ENCODE peak calls at places on chromosomes 12 and 14, in ten cellular contexts. One of them, this sample, is unnamed.

GRCh38 chr12:66107451-66107915 is 23.1 kb downstream of the LLPH start:
- DNase-seq in body of pancreas: peak
- DNase-seq in AG09309: peak
- DNase-seq in AG10803: peak
- DNase-seq in Caco-2: peak
- DNase-seq in H1: peak
- DNase-seq in HL-60: peak
- DNase-seq in PC-3: peak
- DNase-seq in tibial nerve: peak
- DNase-seq in fibroblast of lung: peak
- DNase-seq in this sample: peak

GRCh38 chr14:72863216-72864006 is 30.5 kb downstream of the DPF3 start:
- DNase-seq in body of pancreas: no peak
- DNase-seq in AG09309: peak
- DNase-seq in AG10803: peak
- DNase-seq in Caco-2: no peak
- DNase-seq in H1: no peak
- DNase-seq in HL-60: no peak
- DNase-seq in PC-3: no peak
- DNase-seq in tibial nerve: no peak
- DNase-seq in fibroblast of lung: no peak
- DNase-seq in this sample: no peak

GRCh38 chr12:112848972-112849371 is 57.4 kb downstream of the RPH3A start:
- DNase-seq in body of pancreas: no peak
- DNase-seq in AG09309: no peak
- DNase-seq in AG10803: no peak
- DNase-seq in Caco-2: no peak
- DNase-seq in H1: no peak
- DNase-seq in HL-60: no peak
- DNase-seq in PC-3: no peak
- DNase-seq in tibial nerve: no peak
- DNase-seq in fibroblast of lung: no peak
- DNase-seq in this sample: no peak

GRCh38 chr12:110223777-110224378 is 57.2 kb upstream of the ATP2A2 start:
- DNase-seq in body of pancreas: no peak
- DNase-seq in AG09309: no peak
- DNase-seq in AG10803: no peak
- DNase-seq in Caco-2: no peak
- DNase-seq in H1: no peak
- DNase-seq in HL-60: no peak
- DNase-seq in PC-3: peak
- DNase-seq in tibial nerve: no peak
- DNase-seq in fibroblast of lung: no peak
- DNase-seq in this sample: no peak

GRCh38 chr14:89792489-89793366 is 161.8 kb downstream of the EFCAB11 start:
- DNase-seq in body of pancreas: peak
- DNase-seq in AG09309: no peak
- DNase-seq in AG10803: peak
- DNase-seq in Caco-2: no peak
- DNase-seq in H1: no peak
- DNase-seq in HL-60: no peak
- DNase-seq in PC-3: no peak
- DNase-seq in tibial nerve: peak
- DNase-seq in fibroblast of lung: peak
- DNase-seq in this sample: peak

GRCh38 chr12:116508145-116509121 is 50.7 kb upstream of the MAP1LC3B2 start:
- DNase-seq in body of pancreas: no peak
- DNase-seq in AG09309: no peak
- DNase-seq in AG10803: no peak
- DNase-seq in Caco-2: peak
- DNase-seq in H1: no peak
- DNase-seq in HL-60: no peak
- DNase-seq in PC-3: peak
- DNase-seq in tibial nerve: no peak
- DNase-seq in fibroblast of lung: peak
- DNase-seq in this sample: no peak

GRCh38 chr14:92952497-92953298 is 29.7 kb downstream of the CHGA start:
- DNase-seq in body of pancreas: no peak
- DNase-seq in AG09309: no peak
- DNase-seq in AG10803: no peak
- DNase-seq in Caco-2: no peak
- DNase-seq in H1: no peak
- DNase-seq in HL-60: no peak
- DNase-seq in PC-3: no peak
- DNase-seq in tibial nerve: no peak
- DNase-seq in fibroblast of lung: no peak
- DNase-seq in this sample: no peak

GRCh38 chr12:32734952-32735351 is 20.7 kb downstream of the YARS2 start:
- DNase-seq in body of pancreas: no peak
- DNase-seq in AG09309: no peak
- DNase-seq in AG10803: no peak
- DNase-seq in Caco-2: no peak
- DNase-seq in H1: no peak
- DNase-seq in HL-60: no peak
- DNase-seq in PC-3: no peak
- DNase-seq in tibial nerve: no peak
- DNase-seq in fibroblast of lung: no peak
- DNase-seq in this sample: no peak

GRCh38 chr12:57031789-57032188 is 15.5 kb upstream of the TAC3 start:
- DNase-seq in body of pancreas: no peak
- DNase-seq in AG09309: no peak
- DNase-seq in AG10803: no peak
- DNase-seq in Caco-2: no peak
- DNase-seq in H1: no peak
- DNase-seq in HL-60: no peak
- DNase-seq in PC-3: no peak
- DNase-seq in tibial nerve: no peak
- DNase-seq in fibroblast of lung: no peak
- DNase-seq in this sample: no peak

GRCh38 chr12:57033428-57033827 is 16.5 kb downstream of the MYO1A start:
- DNase-seq in body of pancreas: no peak
- DNase-seq in AG09309: no peak
- DNase-seq in AG10803: no peak
- DNase-seq in Caco-2: no peak
- DNase-seq in H1: no peak
- DNase-seq in HL-60: no peak
- DNase-seq in PC-3: peak
- DNase-seq in tibial nerve: no peak
- DNase-seq in fibroblast of lung: no peak
- DNase-seq in this sample: no peak

GRCh38 chr12:57027011-57027804 is 10.9 kb upstream of the TAC3 start:
- DNase-seq in body of pancreas: no peak
- DNase-seq in AG09309: no peak
- DNase-seq in AG10803: no peak
- DNase-seq in Caco-2: no peak
- DNase-seq in H1: no peak
- DNase-seq in HL-60: no peak
- DNase-seq in PC-3: no peak
- DNase-seq in tibial nerve: no peak
- DNase-seq in fibroblast of lung: no peak
- DNase-seq in this sample: no peak

GRCh38 chr12:57027805-57028153 is 11.4 kb upstream of the TAC3 start:
- DNase-seq in body of pancreas: no peak
- DNase-seq in AG09309: no peak
- DNase-seq in AG10803: no peak
- DNase-seq in Caco-2: no peak
- DNase-seq in H1: no peak
- DNase-seq in HL-60: no peak
- DNase-seq in PC-3: no peak
- DNase-seq in tibial nerve: no peak
- DNase-seq in fibroblast of lung: no peak
- DNase-seq in this sample: no peak

DNA sequence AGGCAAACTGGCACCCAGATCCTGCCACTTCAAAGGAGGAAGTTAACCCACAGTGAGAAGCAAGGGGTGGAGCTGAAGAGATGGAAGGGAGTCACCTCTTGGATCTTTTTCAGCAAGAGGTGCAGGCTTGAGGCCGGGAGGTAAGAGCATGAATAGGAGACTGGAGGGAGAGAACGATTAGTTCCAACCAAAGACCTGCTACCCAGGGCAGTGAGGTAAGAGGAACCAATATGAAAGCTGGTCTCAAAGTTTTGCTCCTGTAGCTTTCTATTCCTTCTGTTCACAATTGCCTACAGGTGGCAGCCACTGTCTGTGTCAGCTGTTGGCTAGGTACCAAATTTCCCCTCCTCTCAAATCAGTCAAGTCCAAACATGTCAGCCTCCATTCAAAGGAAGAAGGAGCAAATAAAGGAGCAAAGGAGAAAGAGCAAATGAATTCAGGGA is 14.9 kb upstream of the TAC3 start:
- DNase-seq in body of pancreas: no peak
- DNase-seq in AG09309: no peak
- DNase-seq in AG10803: no peak
- DNase-seq in Caco-2: no peak
- DNase-seq in H1: no peak
- DNase-seq in HL-60: no peak
- DNase-seq in PC-3: no peak
- DNase-seq in tibial nerve: no peak
- DNase-seq in fibroblast of lung: no peak
- DNase-seq in this sample: peak
- TF ChIP-seq CTCF in body of pancreas: no peak
- TF ChIP-seq CTCF in AG09309: no peak
- TF ChIP-seq CTCF in AG10803: no peak
- TF ChIP-seq CTCF in Caco-2: no peak
- TF ChIP-seq CTCF in H1: no peak
- TF ChIP-seq CTCF in HL-60: no peak
- TF ChIP-seq CTCF in PC-3: peak
- TF ChIP-seq CTCF in tibial nerve: no peak
- TF ChIP-seq CTCF in fibroblast of lung: no peak
- TF ChIP-seq CTCF in this sample: no peak

GRCh38 chr14:39229601-39230110 is 4.1 kb upstream of the MIA2 start:
- DNase-seq in body of pancreas: no peak
- DNase-seq in AG09309: no peak
- DNase-seq in AG10803: no peak
- DNase-seq in Caco-2: no peak
- DNase-seq in H1: no peak
- DNase-seq in HL-60: no peak
- DNase-seq in PC-3: no peak
- DNase-seq in tibial nerve: no peak
- DNase-seq in fibroblast of lung: no peak
- DNase-seq in this sample: no peak

GRCh38 chr14:39229222-39229543 is 4.5 kb upstream of the MIA2 start:
- DNase-seq in body of pancreas: no peak
- DNase-seq in AG09309: no peak
- DNase-seq in AG10803: peak
- DNase-seq in Caco-2: no peak
- DNase-seq in H1: no peak
- DNase-seq in HL-60: no peak
- DNase-seq in PC-3: no peak
- DNase-seq in tibial nerve: no peak
- DNase-seq in fibroblast of lung: no peak
- DNase-seq in this sample: no peak

GRCh38 chr14:39230416-39230815 is 3.3 kb upstream of the MIA2 start:
- DNase-seq in body of pancreas: no peak
- DNase-seq in AG09309: no peak
- DNase-seq in AG10803: peak
- DNase-seq in Caco-2: no peak
- DNase-seq in H1: no peak
- DNase-seq in HL-60: no peak
- DNase-seq in PC-3: no peak
- DNase-seq in tibial nerve: no peak
- DNase-seq in fibroblast of lung: peak
- DNase-seq in this sample: no peak

GRCh38 chr14:39233680-39234326 is at the start of gene MIA2:
- DNase-seq in body of pancreas: no peak
- DNase-seq in AG09309: no peak
- DNase-seq in AG10803: no peak
- DNase-seq in Caco-2: peak
- DNase-seq in H1: no peak
- DNase-seq in HL-60: no peak
- DNase-seq in PC-3: no peak
- DNase-seq in tibial nerve: no peak
- DNase-seq in fibroblast of lung: no peak
- DNase-seq in this sample: no peak

DNA sequence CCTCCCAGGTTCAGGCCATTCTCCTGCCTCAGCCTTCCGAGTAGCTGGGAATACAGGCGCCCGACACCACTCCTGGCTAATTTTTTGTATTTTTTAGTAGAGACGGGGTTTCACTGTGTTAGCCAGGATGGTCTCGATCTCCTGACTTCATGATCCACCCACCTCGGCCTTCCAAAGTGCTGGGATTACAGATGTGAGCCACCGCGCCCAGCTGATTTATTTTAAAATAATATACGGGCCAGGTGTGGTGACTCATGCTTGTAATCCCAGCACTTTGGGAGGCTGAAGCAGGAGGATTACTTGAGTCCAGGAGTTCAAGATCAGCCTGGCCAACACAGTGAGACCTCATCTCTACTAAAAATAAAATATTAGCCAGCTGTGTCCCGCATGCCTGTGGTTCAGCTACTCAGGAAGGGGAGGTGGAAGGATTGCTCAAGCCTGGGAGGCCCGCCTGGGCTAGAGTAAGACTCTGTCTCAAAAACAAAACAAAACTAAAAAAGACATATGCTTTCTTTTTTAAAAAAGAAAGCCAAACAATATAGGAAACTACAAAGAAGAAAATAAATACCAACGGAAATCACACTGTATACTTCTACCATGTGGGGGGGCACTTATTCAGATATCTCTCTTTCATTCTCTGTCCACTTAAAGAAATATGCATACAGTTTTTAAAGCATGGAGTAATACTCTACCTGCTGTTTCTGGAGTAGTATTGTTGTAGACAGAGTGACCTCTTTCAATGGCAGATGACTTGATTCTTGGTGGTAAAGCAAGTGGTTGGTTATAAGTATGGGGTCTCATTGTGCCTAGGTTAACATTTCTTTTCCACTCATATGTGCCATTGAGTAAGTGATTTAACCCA is 930 bp upstream of the MIA2 start:
- DNase-seq in body of pancreas: peak
- DNase-seq in AG09309: peak
- DNase-seq in AG10803: peak
- DNase-seq in Caco-2: no peak
- DNase-seq in H1: no peak
- DNase-seq in HL-60: no peak
- DNase-seq in PC-3: no peak
- DNase-seq in tibial nerve: no peak
- DNase-seq in fibroblast of lung: peak
- DNase-seq in this sample: no peak
- H3K4me3 ChIP-seq in body of pancreas: no peak
- H3K4me3 ChIP-seq in AG09309: no peak
- H3K4me3 ChIP-seq in AG10803: no peak
- H3K4me3 ChIP-seq in Caco-2: no peak
- H3K4me3 ChIP-seq in H1: no peak
- H3K4me3 ChIP-seq in HL-60: no peak
- H3K4me3 ChIP-seq in PC-3: no peak
- H3K4me3 ChIP-seq in tibial nerve: no peak
- H3K4me3 ChIP-seq in fibroblast of lung: no peak
- H3K4me3 ChIP-seq in this sample: no peak

GRCh38 chr14:64475585-64476273 is 10.4 kb downstream of the AKAP5 start:
- DNase-seq in body of pancreas: no peak
- DNase-seq in AG09309: no peak
- DNase-seq in AG10803: no peak
- DNase-seq in Caco-2: no peak
- DNase-seq in H1: no peak
- DNase-seq in HL-60: no peak
- DNase-seq in PC-3: no peak
- DNase-seq in tibial nerve: no peak
- DNase-seq in fibroblast of lung: no peak
- DNase-seq in this sample: no peak

GRCh38 chr14:64474698-64475097 is 9.4 kb downstream of the AKAP5 start:
- DNase-seq in body of pancreas: no peak
- DNase-seq in AG09309: no peak
- DNase-seq in AG10803: no peak
- DNase-seq in Caco-2: no peak
- DNase-seq in H1: no peak
- DNase-seq in HL-60: no peak
- DNase-seq in PC-3: no peak
- DNase-seq in tibial nerve: no peak
- DNase-seq in fibroblast of lung: no peak
- DNase-seq in this sample: no peak

GRCh38 chr14:64476438-64476837 is 11.1 kb downstream of the AKAP5 start:
- DNase-seq in body of pancreas: no peak
- DNase-seq in AG09309: no peak
- DNase-seq in AG10803: no peak
- DNase-seq in Caco-2: no peak
- DNase-seq in H1: no peak
- DNase-seq in HL-60: no peak
- DNase-seq in PC-3: no peak
- DNase-seq in tibial nerve: no peak
- DNase-seq in fibroblast of lung: no peak
- DNase-seq in this sample: no peak

GRCh38 chr14:64474041-64474440 is 8.7 kb downstream of the AKAP5 start:
- DNase-seq in body of pancreas: no peak
- DNase-seq in AG09309: no peak
- DNase-seq in AG10803: no peak
- DNase-seq in Caco-2: no peak
- DNase-seq in H1: no peak
- DNase-seq in HL-60: no peak
- DNase-seq in PC-3: no peak
- DNase-seq in tibial nerve: no peak
- DNase-seq in fibroblast of lung: no peak
- DNase-seq in this sample: no peak

GRCh38 chr14:64478634-64479250 is 13.4 kb downstream of the AKAP5 start:
- DNase-seq in body of pancreas: no peak
- DNase-seq in AG09309: no peak
- DNase-seq in AG10803: peak
- DNase-seq in Caco-2: no peak
- DNase-seq in H1: no peak
- DNase-seq in HL-60: no peak
- DNase-seq in PC-3: peak
- DNase-seq in tibial nerve: no peak
- DNase-seq in fibroblast of lung: peak
- DNase-seq in this sample: no peak
- TF ChIP-seq CTCF in body of pancreas: peak
- TF ChIP-seq CTCF in AG09309: no peak
- TF ChIP-seq CTCF in AG10803: peak
- TF ChIP-seq CTCF in Caco-2: no peak
- TF ChIP-seq CTCF in H1: no peak
- TF ChIP-seq CTCF in HL-60: no peak
- TF ChIP-seq CTCF in PC-3: peak
- TF ChIP-seq CTCF in tibial nerve: peak
- TF ChIP-seq CTCF in fibroblast of lung: peak
- TF ChIP-seq CTCF in this sample: peak

GRCh38 chr12:47977046-47977771 is 13.8 kb downstream of the TMEM106C start:
- DNase-seq in body of pancreas: no peak
- DNase-seq in AG09309: no peak
- DNase-seq in AG10803: no peak
- DNase-seq in Caco-2: no peak
- DNase-seq in H1: no peak
- DNase-seq in HL-60: no peak
- DNase-seq in PC-3: no peak
- DNase-seq in tibial nerve: no peak
- DNase-seq in fibroblast of lung: no peak
- DNase-seq in this sample: no peak

GRCh38 chr12:47975036-47975620 is 11.7 kb downstream of the TMEM106C start:
- DNase-seq in body of pancreas: no peak
- DNase-seq in AG09309: no peak
- DNase-seq in AG10803: no peak
- DNase-seq in Caco-2: no peak
- DNase-seq in H1: no peak
- DNase-seq in HL-60: no peak
- DNase-seq in PC-3: no peak
- DNase-seq in tibial nerve: no peak
- DNase-seq in fibroblast of lung: no peak
- DNase-seq in this sample: no peak

GRCh38 chr12:47977772-47978597 is 14.6 kb downstream of the TMEM106C start:
- DNase-seq in body of pancreas: no peak
- DNase-seq in AG09309: no peak
- DNase-seq in AG10803: no peak
- DNase-seq in Caco-2: no peak
- DNase-seq in H1: no peak
- DNase-seq in HL-60: no peak
- DNase-seq in PC-3: no peak
- DNase-seq in tibial nerve: no peak
- DNase-seq in fibroblast of lung: no peak
- DNase-seq in this sample: no peak

GRCh38 chr12:47973870-47974269 is 10.5 kb downstream of the TMEM106C start:
- DNase-seq in body of pancreas: no peak
- DNase-seq in AG09309: no peak
- DNase-seq in AG10803: no peak
- DNase-seq in Caco-2: no peak
- DNase-seq in H1: no peak
- DNase-seq in HL-60: no peak
- DNase-seq in PC-3: no peak
- DNase-seq in tibial nerve: no peak
- DNase-seq in fibroblast of lung: no peak
- DNase-seq in this sample: no peak

GRCh38 chr12:47975816-47976215 is 12.4 kb downstream of the TMEM106C start:
- DNase-seq in body of pancreas: no peak
- DNase-seq in AG09309: no peak
- DNase-seq in AG10803: no peak
- DNase-seq in Caco-2: no peak
- DNase-seq in H1: no peak
- DNase-seq in HL-60: no peak
- DNase-seq in PC-3: no peak
- DNase-seq in tibial nerve: no peak
- DNase-seq in fibroblast of lung: no peak
- DNase-seq in this sample: no peak
- H3K4me3 ChIP-seq in body of pancreas: no peak
- H3K4me3 ChIP-seq in AG09309: no peak
- H3K4me3 ChIP-seq in AG10803: no peak
- H3K4me3 ChIP-seq in Caco-2: no peak
- H3K4me3 ChIP-seq in H1: no peak
- H3K4me3 ChIP-seq in HL-60: no peak
- H3K4me3 ChIP-seq in PC-3: no peak
- H3K4me3 ChIP-seq in tibial nerve: no peak
- H3K4me3 ChIP-seq in fibroblast of lung: no peak
- H3K4me3 ChIP-seq in this sample: no peak